ENCODE peak calls at places on chromosomes 13 and 19, in five cellular contexts. T, F, B, Q and K are unnamed samples.

GRCh38 chr13:28718186-28718537 is 608 bp downstream of the SLC46A3 start:
- DNase-seq in T (no peak), F (peak), B (peak), Q (peak), K (no peak)

GRCh38 chr19:29724102-29724641 is 9.1 kb upstream of the C19orf12 start:
- DNase-seq in T (no peak), F (no peak), B (peak), Q (no peak), K (no peak)

GRCh38 chr13:46405457-46405856 is 18.4 kb upstream of the RUBCNL start:
- DNase-seq in T (no peak), F (no peak), B (no peak), Q (no peak), K (no peak)

GRCh38 chr13:45362939-45363338 is 22.0 kb upstream of the TPT1 start:
- DNase-seq in T (no peak), F (no peak), B (no peak), Q (no peak), K (no peak)

GRCh38 chr19:2392366-2392765 is 32.3 kb downstream of the TMPRSS9 start:
- DNase-seq in T (no peak), F (no peak), B (no peak), Q (no peak), K (no peak)

GRCh38 chr13:105097501-105097900 is 1438.0 kb downstream of the EFNB2 start:
- DNase-seq in T (no peak), F (no peak), B (no peak), Q (no peak), K (no peak)

GRCh38 chr13:40233731-40234195 is 432.7 kb downstream of the FOXO1 start:
- DNase-seq in T (peak), F (no peak), B (no peak), Q (no peak), K (no peak)

GRCh38 chr13:34698953-34699352 is 243.1 kb upstream of the NBEA start:
- DNase-seq in T (no peak), F (peak), B (peak), Q (peak), K (no peak)

GRCh38 chr13:109274188-109274821 is 512.1 kb downstream of the IRS2 start:
- DNase-seq in T (no peak), F (peak), B (peak), Q (peak), K (no peak)

GRCh38 chr19:50325310-50326100 is 3.7 kb downstream of the KCNC3 start:
- DNase-seq in T (peak), F (peak), B (peak), Q (peak), K (peak)

GRCh38 chr19:16678498-16678897 is 17.6 kb downstream of the TMEM38A start:
- DNase-seq in T (no peak), F (no peak), B (no peak), Q (no peak), K (no peak)

GRCh38 chr19:32041681-32042292 is 303.6 kb upstream of the ZNF507 start:
- DNase-seq in T (peak), F (peak), B (peak), Q (peak), K (peak)

GRCh38 chr13:98181106-98181815 is 4.2 kb upstream of the RNF113B start:
- DNase-seq in T (no peak), F (no peak), B (no peak), Q (no peak), K (no peak)

GRCh38 chr13:83352391-83352790 is 529.9 kb downstream of the SLITRK1 start:
- DNase-seq in T (no peak), F (no peak), B (no peak), Q (no peak), K (no peak)

GRCh38 chr13:113951246-113951999 is 22.5 kb downstream of the C13orf46 start:
- DNase-seq in T (peak), F (peak), B (peak), Q (peak), K (peak)